ENCODE peak calls at places on chromosome 18, in seven cellular contexts. One of them, this sample, is unnamed.

GRCh38 chr18:41938445-41938844 is 16.6 kb upstream of the PIK3C3 start:
- DNase-seq in BE2C: no peak
- DNase-seq in mesendoderm: peak; percentile 55
- DNase-seq in left lung: no peak
- DNase-seq in K562: peak; percentile 20
- DNase-seq in stomach: no peak
- DNase-seq in right lobe of liver: no peak
- DNase-seq in this sample: no peak

GRCh38 chr18:68960355-68960754 is 162.5 kb downstream of the CCDC102B start:
- DNase-seq in K562: no peak
- DNase-seq in left lung: no peak
- DNase-seq in mesendoderm: peak; percentile 29
- DNase-seq in stomach: no peak
- DNase-seq in right lobe of liver: no peak
- DNase-seq in BE2C: no peak
- DNase-seq in this sample: no peak

GRCh38 chr18:7116001-7116831 is 1.4 kb downstream of the LAMA1 start:
- DNase-seq in BE2C: no peak
- DNase-seq in right lobe of liver: no peak
- DNase-seq in left lung: no peak
- DNase-seq in K562: no peak
- DNase-seq in stomach: no peak
- DNase-seq in mesendoderm: peak; percentile 85
- DNase-seq in this sample: no peak

GRCh38 chr18:45715212-45715780 is 8.7 kb upstream of the SLC14A1 start:
- DNase-seq in right lobe of liver: no peak
- DNase-seq in BE2C: no peak
- DNase-seq in mesendoderm: peak; percentile 30
- DNase-seq in K562: no peak
- DNase-seq in stomach: no peak
- DNase-seq in left lung: no peak
- DNase-seq in this sample: no peak

GRCh38 chr18:55001625-55002024 is 42.4 kb upstream of the CCDC68 start:
- DNase-seq in left lung: no peak
- DNase-seq in mesendoderm: no peak
- DNase-seq in K562: no peak
- DNase-seq in BE2C: no peak
- DNase-seq in right lobe of liver: no peak
- DNase-seq in stomach: no peak
- DNase-seq in this sample: no peak

GRCh38 chr18:61201516-61201915 is 131.7 kb upstream of the CDH20 start:
- DNase-seq in left lung: no peak
- DNase-seq in BE2C: no peak
- DNase-seq in mesendoderm: no peak
- DNase-seq in K562: no peak
- DNase-seq in stomach: no peak
- DNase-seq in right lobe of liver: no peak
- DNase-seq in this sample: no peak

GRCh38 chr18:73768043-73768442 is 379.6 kb downstream of the FBXO15 start:
- DNase-seq in K562: no peak
- DNase-seq in right lobe of liver: no peak
- DNase-seq in left lung: no peak
- DNase-seq in mesendoderm: no peak
- DNase-seq in stomach: no peak
- DNase-seq in BE2C: no peak
- DNase-seq in this sample: no peak

GRCh38 chr18:33469699-33470098 is 29.2 kb upstream of the CCDC178 start:
- DNase-seq in stomach: no peak
- DNase-seq in left lung: no peak
- DNase-seq in mesendoderm: no peak
- DNase-seq in K562: peak; percentile 80
- DNase-seq in right lobe of liver: no peak
- DNase-seq in BE2C: no peak
- DNase-seq in this sample: no peak

GRCh38 chr18:7824970-7825369 is 257.9 kb downstream of the PTPRM start:
- DNase-seq in mesendoderm: no peak
- DNase-seq in left lung: no peak
- DNase-seq in K562: no peak
- DNase-seq in BE2C: no peak
- DNase-seq in stomach: no peak
- DNase-seq in right lobe of liver: no peak
- DNase-seq in this sample: no peak

GRCh38 chr18:8835556-8835955 is 130.2 kb downstream of the MTCL1 start:
- DNase-seq in right lobe of liver: peak; percentile 67
- DNase-seq in left lung: no peak
- DNase-seq in K562: no peak
- DNase-seq in BE2C: no peak
- DNase-seq in mesendoderm: no peak
- DNase-seq in stomach: no peak
- DNase-seq in this sample: no peak

GRCh38 chr18:10197097-10197496 is 257.3 kb upstream of the APCDD1 start:
- DNase-seq in left lung: peak; percentile 69
- DNase-seq in stomach: no peak
- DNase-seq in right lobe of liver: no peak
- DNase-seq in K562: no peak
- DNase-seq in BE2C: no peak
- DNase-seq in mesendoderm: no peak
- DNase-seq in this sample: no peak

GRCh38 chr18:12361770-12362378 is 15.2 kb downstream of the AFG3L2 start:
- DNase-seq in right lobe of liver: no peak
- DNase-seq in mesendoderm: no peak
- DNase-seq in left lung: no peak
- DNase-seq in stomach: no peak
- DNase-seq in K562: peak; percentile 59
- DNase-seq in BE2C: peak; percentile 68
- DNase-seq in this sample: no peak

GRCh38 chr18:74513149-74513882 is 17.2 kb downstream of the CNDP2 start:
- DNase-seq in mesendoderm: no peak
- DNase-seq in K562: no peak
- DNase-seq in right lobe of liver: no peak
- DNase-seq in left lung: no peak
- DNase-seq in stomach: peak; percentile 21
- DNase-seq in BE2C: no peak
- DNase-seq in this sample: no peak

GRCh38 chr18:10872297-10872696 is 277.1 kb downstream of the PIEZO2 start:
- DNase-seq in mesendoderm: no peak
- DNase-seq in BE2C: no peak
- DNase-seq in left lung: no peak
- DNase-seq in stomach: no peak
- DNase-seq in right lobe of liver: no peak
- DNase-seq in K562: no peak
- DNase-seq in this sample: no peak

GRCh38 chr18:26429535-26429934 is 118.8 kb downstream of the KCTD1 start:
- DNase-seq in mesendoderm: peak; percentile 48
- DNase-seq in left lung: no peak
- DNase-seq in stomach: no peak
- DNase-seq in BE2C: no peak
- DNase-seq in K562: no peak
- DNase-seq in right lobe of liver: no peak
- DNase-seq in this sample: peak; percentile 36

GRCh38 chr18:54261894-54262293 is 7.4 kb upstream of the POLI start:
- DNase-seq in K562: peak; percentile 60
- DNase-seq in left lung: no peak
- DNase-seq in mesendoderm: no peak
- DNase-seq in BE2C: no peak
- DNase-seq in right lobe of liver: no peak
- DNase-seq in stomach: no peak
- DNase-seq in this sample: no peak

GRCh38 chr18:79847606-79848293 is 50.0 kb downstream of the KCNG2 start:
- DNase-seq in mesendoderm: no peak
- DNase-seq in right lobe of liver: no peak
- DNase-seq in left lung: no peak
- DNase-seq in BE2C: no peak
- DNase-seq in K562: no peak
- DNase-seq in stomach: no peak
- DNase-seq in this sample: no peak

GRCh38 chr18:50578651-50579050 is 18.8 kb downstream of the MAPK4 start:
- DNase-seq in right lobe of liver: no peak
- DNase-seq in K562: peak; percentile 3
- DNase-seq in BE2C: no peak
- DNase-seq in stomach: no peak
- DNase-seq in left lung: no peak
- DNase-seq in mesendoderm: peak; percentile 52
- DNase-seq in this sample: no peak

GRCh38 chr18:78629426-78629825 is 350.2 kb upstream of the SALL3 start:
- DNase-seq in stomach: peak; percentile 16
- DNase-seq in K562: no peak
- DNase-seq in mesendoderm: no peak
- DNase-seq in right lobe of liver: no peak
- DNase-seq in BE2C: no peak
- DNase-seq in left lung: no peak
- DNase-seq in this sample: peak; percentile 3

GRCh38 chr18:76922107-76922506 is 99.8 kb downstream of the ZNF236 start:
- DNase-seq in BE2C: peak; percentile 53
- DNase-seq in right lobe of liver: peak; percentile 66
- DNase-seq in mesendoderm: peak; percentile 78
- DNase-seq in K562: peak; percentile 22
- DNase-seq in left lung: no peak
- DNase-seq in stomach: peak; percentile 70
- DNase-seq in this sample: peak; percentile 73

GRCh38 chr18:76927216-76927725 is 104.9 kb downstream of the ZNF236 start:
- DNase-seq in right lobe of liver: no peak
- DNase-seq in BE2C: no peak
- DNase-seq in left lung: no peak
- DNase-seq in mesendoderm: no peak
- DNase-seq in K562: no peak
- DNase-seq in stomach: no peak
- DNase-seq in this sample: no peak

GRCh38 chr18:76928179-76928868 is 106.0 kb downstream of the ZNF236 start:
- DNase-seq in stomach: no peak
- DNase-seq in BE2C: no peak
- DNase-seq in right lobe of liver: no peak
- DNase-seq in K562: no peak
- DNase-seq in left lung: no peak
- DNase-seq in mesendoderm: no peak
- DNase-seq in this sample: no peak

GRCh38 chr18:76920974-76921373 is 98.6 kb downstream of the ZNF236 start:
- DNase-seq in BE2C: no peak
- DNase-seq in right lobe of liver: no peak
- DNase-seq in left lung: no peak
- DNase-seq in mesendoderm: no peak
- DNase-seq in K562: no peak
- DNase-seq in stomach: no peak
- DNase-seq in this sample: no peak

GRCh38 chr18:76923485-76924085 is 101.2 kb downstream of the ZNF236 start:
- DNase-seq in right lobe of liver: no peak
- DNase-seq in left lung: no peak
- DNase-seq in mesendoderm: peak; percentile 74
- DNase-seq in stomach: no peak
- DNase-seq in BE2C: peak; percentile 45
- DNase-seq in K562: peak; percentile 49
- DNase-seq in this sample: peak; percentile 71
- H3K36me3 ChIP-seq in right lobe of liver: no peaks in the 10 kb centered on the region
- H3K36me3 ChIP-seq in left lung: no peaks in the 10 kb centered on the region
- H3K36me3 ChIP-seq in mesendoderm: peaks cover 9% of the 10 kb centered on the region
- H3K36me3 ChIP-seq in stomach: peaks cover 81% of the 10 kb centered on the region
- H3K36me3 ChIP-seq in BE2C: no peaks in the 10 kb centered on the region
- H3K36me3 ChIP-seq in K562: peaks cover 41% of the 10 kb centered on the region
- H3K36me3 ChIP-seq in this sample: peaks cover 48% of the 10 kb centered on the region

GRCh38 chr18:23551978-23552377 is 34.3 kb downstream of the NPC1 start:
- DNase-seq in BE2C: no peak
- DNase-seq in mesendoderm: no peak
- DNase-seq in left lung: no peak
- DNase-seq in K562: no peak
- DNase-seq in right lobe of liver: no peak
- DNase-seq in stomach: no peak
- DNase-seq in this sample: no peak

GRCh38 chr18:23556145-23556780 is 30.0 kb downstream of the NPC1 start:
- DNase-seq in K562: no peak
- DNase-seq in right lobe of liver: no peak
- DNase-seq in mesendoderm: no peak
- DNase-seq in BE2C: no peak
- DNase-seq in stomach: no peak
- DNase-seq in left lung: no peak
- DNase-seq in this sample: no peak

GRCh38 chr18:23548719-23549118 is 37.6 kb downstream of the NPC1 start:
- DNase-seq in right lobe of liver: no peak
- DNase-seq in left lung: no peak
- DNase-seq in BE2C: no peak
- DNase-seq in stomach: no peak
- DNase-seq in K562: no peak
- DNase-seq in mesendoderm: no peak
- DNase-seq in this sample: no peak

GRCh38 chr18:23550898-23551297 is 35.4 kb downstream of the NPC1 start:
- DNase-seq in left lung: no peak
- DNase-seq in K562: no peak
- DNase-seq in right lobe of liver: no peak
- DNase-seq in mesendoderm: no peak
- DNase-seq in stomach: no peak
- DNase-seq in BE2C: no peak
- DNase-seq in this sample: no peak

DNA sequence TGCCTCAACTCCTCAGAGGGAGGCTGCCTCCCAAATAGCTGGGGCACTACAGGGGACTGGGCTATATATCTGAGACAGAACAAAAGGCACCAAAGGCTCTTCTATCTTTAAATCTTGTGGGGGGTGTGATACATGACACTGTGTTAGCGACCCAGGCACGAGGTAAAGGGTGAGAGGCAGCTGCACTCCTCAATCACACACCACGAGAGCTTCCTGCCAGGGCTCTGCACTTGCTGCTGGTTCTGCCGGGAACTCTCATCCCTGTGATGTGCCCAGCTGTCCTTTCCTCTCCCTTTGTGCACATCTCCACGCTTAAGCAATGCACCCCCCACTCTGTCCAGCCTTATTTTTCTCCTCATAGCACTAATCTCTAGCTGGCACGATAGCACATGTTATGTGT is 32.4 kb downstream of the NPC1 start:
- DNase-seq in K562: no peak
- DNase-seq in mesendoderm: no peak
- DNase-seq in right lobe of liver: no peak
- DNase-seq in BE2C: no peak
- DNase-seq in left lung: no peak
- DNase-seq in stomach: no peak
- DNase-seq in this sample: peak; percentile 9
- H3K36me3 ChIP-seq in K562: peaks cover 82% of the 10 kb centered on the region
- H3K36me3 ChIP-seq in mesendoderm: peaks cover 30% of the 10 kb centered on the region
- H3K36me3 ChIP-seq in right lobe of liver: no peaks in the 10 kb centered on the region
- H3K36me3 ChIP-seq in BE2C: no peaks in the 10 kb centered on the region
- H3K36me3 ChIP-seq in left lung: peaks cover 7% of the 10 kb centered on the region
- H3K36me3 ChIP-seq in stomach: peaks cover 99% of the 10 kb centered on the region
- H3K36me3 ChIP-seq in this sample: peaks cover 43% of the 10 kb centered on the region

GRCh38 chr18:23470620-23471387 is 17.7 kb downstream of the RIOK3 start:
- DNase-seq in stomach: no peak
- DNase-seq in left lung: no peak
- DNase-seq in right lobe of liver: no peak
- DNase-seq in BE2C: no peak
- DNase-seq in mesendoderm: no peak
- DNase-seq in K562: no peak
- DNase-seq in this sample: no peak

GRCh38 chr18:23471486-23471885 is 18.4 kb downstream of the RIOK3 start:
- DNase-seq in mesendoderm: no peak
- DNase-seq in left lung: no peak
- DNase-seq in BE2C: no peak
- DNase-seq in K562: no peak
- DNase-seq in right lobe of liver: no peak
- DNase-seq in stomach: no peak
- DNase-seq in this sample: no peak

GRCh38 chr18:23468753-23469459 is 15.8 kb downstream of the RIOK3 start:
- DNase-seq in stomach: no peak
- DNase-seq in K562: no peak
- DNase-seq in mesendoderm: no peak
- DNase-seq in BE2C: no peak
- DNase-seq in left lung: no peak
- DNase-seq in right lobe of liver: no peak
- DNase-seq in this sample: no peak
- H3K36me3 ChIP-seq in stomach: peaks cover 100% of the 10 kb centered on the region
- H3K36me3 ChIP-seq in K562: peaks cover 89% of the 10 kb centered on the region
- H3K36me3 ChIP-seq in mesendoderm: peaks cover 7% of the 10 kb centered on the region
- H3K36me3 ChIP-seq in BE2C: peaks cover 5% of the 10 kb centered on the region
- H3K36me3 ChIP-seq in left lung: no peaks in the 10 kb centered on the region
- H3K36me3 ChIP-seq in right lobe of liver: peaks cover 11% of the 10 kb centered on the region
- H3K36me3 ChIP-seq in this sample: peaks cover 81% of the 10 kb centered on the region

GRCh38 chr18:70194227-70194890 is 11.1 kb downstream of the RTTN start:
- DNase-seq in BE2C: no peak
- DNase-seq in K562: no peak
- DNase-seq in left lung: no peak
- DNase-seq in right lobe of liver: no peak
- DNase-seq in stomach: no peak
- DNase-seq in mesendoderm: no peak
- DNase-seq in this sample: no peak
- H3K36me3 ChIP-seq in BE2C: no peaks in the 10 kb centered on the region
- H3K36me3 ChIP-seq in K562: peaks cover 77% of the 10 kb centered on the region
- H3K36me3 ChIP-seq in left lung: no peaks in the 10 kb centered on the region
- H3K36me3 ChIP-seq in right lobe of liver: no peaks in the 10 kb centered on the region
- H3K36me3 ChIP-seq in stomach: peaks cover 83% of the 10 kb centered on the region
- H3K36me3 ChIP-seq in mesendoderm: no peaks in the 10 kb centered on the region
- H3K36me3 ChIP-seq in this sample: peaks cover 30% of the 10 kb centered on the region